ENCODE peak calls at places on chromosomes 1 and 21, in five cellular contexts. One of them, this sample, is unnamed.

GRCh38 chr1:108661030-108661609 is at the start of gene HENMT1:
- DNase-seq in heart left ventricle: peak; percentile 65
- DNase-seq in psoas muscle: peak; percentile 81
- DNase-seq in CD4-positive, alpha-beta T cell: peak; percentile 84
- DNase-seq in H9: peak; percentile 75
- DNase-seq in this sample: no peak

GRCh38 chr1:223837206-223837605 is 8.5 kb downstream of the TP53BP2 start:
- DNase-seq in heart left ventricle: no peak
- DNase-seq in psoas muscle: no peak
- DNase-seq in CD4-positive, alpha-beta T cell: no peak
- DNase-seq in H9: no peak
- DNase-seq in this sample: no peak

GRCh38 chr1:25109527-25109926 is 122.8 kb downstream of the SYF2 start:
- DNase-seq in heart left ventricle: no peak
- DNase-seq in psoas muscle: no peak
- DNase-seq in CD4-positive, alpha-beta T cell: peak; percentile 6
- DNase-seq in H9: no peak
- DNase-seq in this sample: no peak

GRCh38 chr21:45029298-45029967 is 44.9 kb upstream of the ADARB1 start:
- DNase-seq in heart left ventricle: peak; percentile 50
- DNase-seq in psoas muscle: peak; percentile 81
- DNase-seq in CD4-positive, alpha-beta T cell: no peak
- DNase-seq in H9: peak; percentile 64
- DNase-seq in this sample: no peak

GRCh38 chr1:54229281-54229891 is 29.4 kb downstream of the MRPL37 start:
- DNase-seq in heart left ventricle: no peak
- DNase-seq in psoas muscle: no peak
- DNase-seq in CD4-positive, alpha-beta T cell: no peak
- DNase-seq in H9: no peak
- DNase-seq in this sample: peak; percentile 47

GRCh38 chr21:45266518-45267389 is 20.9 kb downstream of the POFUT2 start:
- DNase-seq in heart left ventricle: no peak
- DNase-seq in psoas muscle: no peak
- DNase-seq in CD4-positive, alpha-beta T cell: peak; percentile 44
- DNase-seq in H9: peak; percentile 17
- DNase-seq in this sample: no peak

GRCh38 chr1:65584399-65584798 is 163.9 kb downstream of the LEPR start:
- DNase-seq in heart left ventricle: no peak
- DNase-seq in psoas muscle: no peak
- DNase-seq in CD4-positive, alpha-beta T cell: no peak
- DNase-seq in H9: no peak
- DNase-seq in this sample: no peak

GRCh38 chr21:20997633-20998455 is at the start of gene NCAM2:
- DNase-seq in heart left ventricle: peak; percentile 79
- DNase-seq in psoas muscle: peak; percentile 78
- DNase-seq in CD4-positive, alpha-beta T cell: peak; percentile 66
- DNase-seq in H9: peak; percentile 83
- DNase-seq in this sample: no peak

GRCh38 chr21:25994758-25995163 is 175.8 kb downstream of the APP start:
- DNase-seq in heart left ventricle: no peak
- DNase-seq in psoas muscle: no peak
- DNase-seq in CD4-positive, alpha-beta T cell: no peak
- DNase-seq in H9: no peak
- DNase-seq in this sample: no peak

GRCh38 chr21:37982496-37983318 is 66.5 kb upstream of the KCNJ6 start:
- DNase-seq in heart left ventricle: no peak
- DNase-seq in psoas muscle: no peak
- DNase-seq in CD4-positive, alpha-beta T cell: no peak
- DNase-seq in H9: no peak
- DNase-seq in this sample: peak; percentile 4

GRCh38 chr1:28144203-28145135 is 32.0 kb downstream of the PTAFR start:
- DNase-seq in heart left ventricle: no peak
- DNase-seq in psoas muscle: no peak
- DNase-seq in CD4-positive, alpha-beta T cell: no peak
- DNase-seq in H9: no peak
- DNase-seq in this sample: peak; percentile 86

GRCh38 chr21:45611296-45611695 is 32.2 kb upstream of the PCBP3 start:
- DNase-seq in heart left ventricle: no peak
- DNase-seq in psoas muscle: no peak
- DNase-seq in CD4-positive, alpha-beta T cell: no peak
- DNase-seq in H9: peak; percentile 10
- DNase-seq in this sample: no peak

GRCh38 chr1:23187637-23188036 is 19.0 kb upstream of the LUZP1 start:
- DNase-seq in heart left ventricle: no peak
- DNase-seq in psoas muscle: no peak
- DNase-seq in CD4-positive, alpha-beta T cell: no peak
- DNase-seq in H9: no peak
- DNase-seq in this sample: no peak

GRCh38 chr21:43325036-43325435 is 101.9 kb downstream of the SIK1 start:
- DNase-seq in heart left ventricle: no peak
- DNase-seq in psoas muscle: no peak
- DNase-seq in CD4-positive, alpha-beta T cell: no peak
- DNase-seq in H9: no peak
- DNase-seq in this sample: no peak

GRCh38 chr1:61337981-61338848 is 255.9 kb downstream of the NFIA start:
- DNase-seq in heart left ventricle: peak; percentile 62
- DNase-seq in psoas muscle: peak; percentile 84
- DNase-seq in CD4-positive, alpha-beta T cell: no peak
- DNase-seq in H9: peak; percentile 60
- DNase-seq in this sample: peak; percentile 91

GRCh38 chr1:78607334-78607927 is 12.8 kb upstream of the IFI44L start:
- DNase-seq in heart left ventricle: no peak
- DNase-seq in psoas muscle: no peak
- DNase-seq in CD4-positive, alpha-beta T cell: no peak
- DNase-seq in H9: no peak
- DNase-seq in this sample: peak; percentile 43
- TF ChIP-seq CTCF in heart left ventricle: peak; percentile 32
- TF ChIP-seq CTCF in psoas muscle: peak; percentile 40
- TF ChIP-seq CTCF in CD4-positive, alpha-beta T cell: no peak
- TF ChIP-seq CTCF in H9: peak; percentile 75
- TF ChIP-seq CTCF in this sample: peak; percentile 54

GRCh38 chr1:99680258-99680657 is 34.3 kb downstream of the PALMD start:
- DNase-seq in heart left ventricle: no peak
- DNase-seq in psoas muscle: no peak
- DNase-seq in CD4-positive, alpha-beta T cell: no peak
- DNase-seq in H9: no peak
- DNase-seq in this sample: peak; percentile 47

GRCh38 chr1:99691175-99691574 is 45.3 kb downstream of the PALMD start:
- DNase-seq in heart left ventricle: no peak
- DNase-seq in psoas muscle: no peak
- DNase-seq in CD4-positive, alpha-beta T cell: no peak
- DNase-seq in H9: no peak
- DNase-seq in this sample: no peak

GRCh38 chr1:99681583-99681982 is 35.7 kb downstream of the PALMD start:
- DNase-seq in heart left ventricle: peak; percentile 33
- DNase-seq in psoas muscle: no peak
- DNase-seq in CD4-positive, alpha-beta T cell: no peak
- DNase-seq in H9: no peak
- DNase-seq in this sample: peak; percentile 81

GRCh38 chr1:99682291-99682751 is 36.4 kb downstream of the PALMD start:
- DNase-seq in heart left ventricle: no peak
- DNase-seq in psoas muscle: no peak
- DNase-seq in CD4-positive, alpha-beta T cell: no peak
- DNase-seq in H9: no peak
- DNase-seq in this sample: peak; percentile 90

GRCh38 chr1:99685516-99686180 is 39.7 kb downstream of the PALMD start:
- DNase-seq in heart left ventricle: peak; percentile 81
- DNase-seq in psoas muscle: peak; percentile 94
- DNase-seq in CD4-positive, alpha-beta T cell: no peak
- DNase-seq in H9: peak; percentile 66
- DNase-seq in this sample: peak; percentile 92
- TF ChIP-seq CTCF in heart left ventricle: peak; percentile 61
- TF ChIP-seq CTCF in psoas muscle: peak; percentile 61
- TF ChIP-seq CTCF in CD4-positive, alpha-beta T cell: peak; percentile 36
- TF ChIP-seq CTCF in H9: peak; percentile 74
- TF ChIP-seq CTCF in this sample: peak; percentile 54

DNA sequence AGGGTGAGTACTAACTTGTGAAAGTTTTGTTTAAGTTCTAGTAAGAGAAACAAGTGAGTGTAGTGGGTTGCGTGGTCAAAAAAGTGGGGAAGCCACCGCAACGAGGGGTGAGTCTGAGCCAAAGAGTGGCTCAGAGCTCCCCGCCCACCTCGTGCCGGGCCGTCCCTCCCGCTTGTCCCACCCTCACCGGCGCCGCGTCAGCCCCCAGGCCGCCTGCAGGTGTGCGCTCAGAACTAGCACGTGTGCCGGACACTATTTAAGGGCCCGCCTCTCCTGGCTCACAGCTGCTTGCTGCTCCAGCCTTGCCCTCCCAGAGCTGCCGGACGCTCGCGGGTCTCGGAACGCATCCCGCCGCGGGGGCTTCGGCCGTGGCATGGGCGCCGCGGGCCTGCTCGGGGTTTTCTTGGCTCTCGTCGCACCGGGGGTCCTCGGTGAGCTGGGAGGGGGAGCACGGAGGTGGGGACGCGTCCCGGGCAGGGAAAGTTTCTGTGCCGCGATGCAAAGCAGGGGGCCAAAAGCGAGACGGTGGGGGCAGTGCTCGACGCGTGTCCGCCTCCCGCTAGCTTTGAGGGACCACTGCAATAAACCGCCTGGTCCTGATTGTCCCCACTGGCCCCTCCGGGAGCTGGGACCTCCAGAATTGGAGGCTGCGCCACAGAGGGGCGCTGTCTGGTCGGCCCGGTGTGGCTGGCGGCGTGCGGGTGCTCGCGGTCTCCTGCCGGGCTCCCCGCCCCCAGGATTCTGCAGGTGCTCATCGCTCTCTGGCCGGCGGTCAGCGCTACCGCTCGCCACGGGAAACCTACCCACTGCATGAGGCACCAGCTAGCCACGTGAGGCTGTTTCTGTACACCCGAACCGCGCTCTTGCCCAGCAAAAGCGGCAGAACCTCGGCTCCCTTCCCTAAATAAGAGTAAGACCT is at the start of gene CR2:
- DNase-seq in heart left ventricle: peak; percentile 16
- DNase-seq in psoas muscle: peak; percentile 56
- DNase-seq in CD4-positive, alpha-beta T cell: peak; percentile 38
- DNase-seq in H9: peak; percentile 92
- DNase-seq in this sample: peak; percentile 72
- TF ChIP-seq CTCF in heart left ventricle: no peak
- TF ChIP-seq CTCF in psoas muscle: no peak
- TF ChIP-seq CTCF in CD4-positive, alpha-beta T cell: peak; percentile 46
- TF ChIP-seq CTCF in H9: peak; percentile 69
- TF ChIP-seq CTCF in this sample: no peak

GRCh38 chr1:221272940-221273339 is 393.7 kb downstream of the HLX start:
- DNase-seq in heart left ventricle: no peak
- DNase-seq in psoas muscle: no peak
- DNase-seq in CD4-positive, alpha-beta T cell: no peak
- DNase-seq in H9: no peak
- DNase-seq in this sample: no peak
- TF ChIP-seq CTCF in heart left ventricle: peak; percentile 40
- TF ChIP-seq CTCF in psoas muscle: no peak
- TF ChIP-seq CTCF in CD4-positive, alpha-beta T cell: no peak
- TF ChIP-seq CTCF in H9: peak; percentile 19
- TF ChIP-seq CTCF in this sample: no peak

GRCh38 chr1:245461681-245462080 is 306.9 kb downstream of the KIF26B start:
- DNase-seq in heart left ventricle: no peak
- DNase-seq in psoas muscle: no peak
- DNase-seq in CD4-positive, alpha-beta T cell: no peak
- DNase-seq in H9: no peak
- DNase-seq in this sample: no peak
- TF ChIP-seq CTCF in heart left ventricle: no peak
- TF ChIP-seq CTCF in psoas muscle: no peak
- TF ChIP-seq CTCF in CD4-positive, alpha-beta T cell: no peak
- TF ChIP-seq CTCF in H9: no peak
- TF ChIP-seq CTCF in this sample: no peak

DNA sequence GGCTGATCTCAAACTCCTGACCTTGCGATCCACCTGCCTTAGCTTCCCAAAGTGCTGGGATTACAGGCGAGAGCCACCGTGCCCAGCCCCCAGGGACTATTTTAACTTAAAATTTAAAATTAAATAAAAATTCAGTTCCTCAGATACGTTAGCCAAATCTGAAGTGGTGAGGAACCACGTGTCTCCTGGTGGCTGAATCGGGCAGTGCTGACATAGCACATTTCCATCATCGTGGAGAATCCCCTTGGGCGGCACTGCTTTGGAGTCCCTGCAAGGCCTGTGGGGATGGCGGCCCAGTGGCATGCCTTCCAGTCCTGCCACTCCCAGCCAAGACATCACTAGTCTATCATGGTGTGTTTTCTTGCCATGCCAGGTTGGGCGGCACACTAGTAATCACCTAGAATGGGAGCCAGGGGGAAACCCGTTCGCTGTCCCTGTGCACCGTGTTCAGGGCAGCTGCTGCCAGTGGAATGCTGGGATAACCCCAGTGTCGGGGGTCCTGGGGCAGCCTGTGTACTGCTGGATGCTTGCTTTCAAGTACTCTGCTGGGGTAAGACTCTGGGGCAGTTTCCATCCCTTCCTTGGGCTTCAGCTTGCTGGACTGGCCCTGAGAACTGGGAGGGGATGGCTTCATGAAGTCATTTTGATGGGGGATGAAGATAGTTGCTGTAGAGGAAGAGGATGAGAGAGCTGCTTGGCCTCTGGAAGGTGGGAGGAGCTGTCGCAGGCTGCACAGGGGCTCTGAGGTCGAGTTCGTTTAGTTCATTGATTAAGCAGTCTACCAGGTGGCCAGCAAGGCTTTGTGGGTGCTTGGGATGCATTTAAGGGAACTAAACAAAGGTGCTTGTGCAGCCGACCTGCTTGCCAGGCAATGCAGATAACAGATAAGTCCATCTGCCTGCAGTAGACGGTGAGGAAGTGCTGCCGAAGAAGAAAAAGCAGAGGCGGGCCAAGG is 4.6 kb downstream of the ZBTB48 start:
- DNase-seq in heart left ventricle: no peak
- DNase-seq in psoas muscle: no peak
- DNase-seq in CD4-positive, alpha-beta T cell: no peak
- DNase-seq in H9: no peak
- DNase-seq in this sample: no peak
- TF ChIP-seq CTCF in heart left ventricle: no peak
- TF ChIP-seq CTCF in psoas muscle: peak; percentile 25
- TF ChIP-seq CTCF in CD4-positive, alpha-beta T cell: no peak
- TF ChIP-seq CTCF in H9: peak; percentile 52
- TF ChIP-seq CTCF in this sample: peak; percentile 19

DNA sequence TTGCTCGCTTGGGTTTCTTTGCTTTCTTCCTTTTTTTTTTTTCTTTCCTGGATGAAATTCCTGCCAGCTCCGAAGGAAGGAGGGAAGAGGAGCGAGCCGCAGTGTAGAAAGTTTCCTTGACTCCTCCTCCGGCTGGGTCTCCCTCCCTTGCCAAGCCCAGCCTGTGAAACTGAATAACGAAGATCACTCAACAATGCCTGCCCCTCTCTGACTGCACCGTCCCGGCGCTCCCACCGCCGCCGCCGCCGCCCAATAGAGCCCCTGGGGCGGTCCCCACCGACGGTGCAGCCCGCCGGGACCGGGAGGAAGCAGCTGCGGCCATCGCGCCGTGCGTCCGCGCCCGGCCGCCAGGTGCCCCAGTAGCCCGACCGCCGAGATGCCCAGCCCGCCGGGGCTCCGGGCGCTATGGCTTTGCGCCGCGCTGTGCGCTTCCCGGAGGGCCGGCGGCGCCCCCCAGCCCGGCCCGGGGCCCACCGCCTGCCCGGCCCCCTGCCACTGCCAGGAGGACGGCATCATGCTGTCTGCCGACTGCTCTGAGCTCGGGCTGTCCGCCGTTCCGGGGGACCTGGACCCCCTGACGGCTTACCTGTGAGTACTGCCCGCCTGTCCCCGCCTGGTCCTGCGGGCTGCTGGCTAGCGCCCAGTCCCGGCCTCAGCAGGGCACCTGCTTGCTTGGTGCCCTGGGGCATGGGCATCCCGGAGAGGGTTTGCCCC is at the start of gene LGR6:
- DNase-seq in heart left ventricle: no peak
- DNase-seq in psoas muscle: no peak
- DNase-seq in CD4-positive, alpha-beta T cell: no peak
- DNase-seq in H9: no peak
- DNase-seq in this sample: no peak
- TF ChIP-seq CTCF in heart left ventricle: no peak
- TF ChIP-seq CTCF in psoas muscle: no peak
- TF ChIP-seq CTCF in CD4-positive, alpha-beta T cell: no peak
- TF ChIP-seq CTCF in H9: no peak
- TF ChIP-seq CTCF in this sample: no peak

This sample was measured in MCF 10A.